ENCODE peak calls at places on chromosomes 11 and 22, in seven cellular contexts. J is suprapubic skin, R is H1, C is body of pancreas, H is GM10248, W is neural crest cell, T is ovary. X is an unnamed sample.

GRCh38 chr11:96254087-96254486 is 88.9 kb downstream of the MAML2 start:
- DNase-seq in J (no peak), R (no peak), C (peak), H (peak), W (no peak), T (no peak), X (no peak)

GRCh38 chr22:36588285-36588684 is 59.3 kb upstream of the EIF3D start:
- DNase-seq in J (no peak), R (no peak), C (no peak), H (no peak), W (no peak), T (no peak), X (no peak)

GRCh38 chr11:114080219-114080618 is 20.7 kb downstream of the ZBTB16 start:
- DNase-seq in J (no peak), R (no peak), C (peak), H (no peak), W (no peak), T (peak), X (no peak)

GRCh38 chr11:65468874-65469333 is 29.9 kb upstream of the MALAT1 start:
- DNase-seq in J (no peak), R (no peak), C (peak), H (peak), W (no peak), T (peak), X (no peak)

GRCh38 chr11:69642549-69642912 is 1.6 kb downstream of the CCND1 start:
- DNase-seq in J (peak), R (no peak), C (no peak), H (no peak), W (no peak), T (no peak), X (no peak)

GRCh38 chr11:17603056-17603825 is 56.2 kb downstream of the OTOG start:
- DNase-seq in J (no peak), R (no peak), C (no peak), H (no peak), W (no peak), T (no peak), X (no peak)

GRCh38 chr11:43214471-43214870 is 97.3 kb upstream of the API5 start:
- DNase-seq in J (no peak), R (no peak), C (no peak), H (no peak), W (no peak), T (no peak), X (no peak)

GRCh38 chr11:12017243-12017678 is 8.8 kb upstream of the DKK3 start:
- DNase-seq in J (no peak), R (no peak), C (no peak), H (no peak), W (no peak), T (no peak), X (no peak)

GRCh38 chr11:2472428-2473186 is 27.8 kb downstream of the KCNQ1 start:
- DNase-seq in J (no peak), R (no peak), C (no peak), H (no peak), W (no peak), T (no peak), X (no peak)

GRCh38 chr11:101516546-101516945 is 67.3 kb downstream of the TRPC6 start:
- DNase-seq in J (no peak), R (peak), C (no peak), H (no peak), W (no peak), T (no peak), X (no peak)

GRCh38 chr11:36509694-36510566 is at the start of gene TRAF6:
- DNase-seq in J (peak), R (peak), C (peak), H (peak), W (peak), T (peak), X (peak)

GRCh38 chr11:69220581-69221051 is 64.9 kb downstream of the SMIM38 start:
- DNase-seq in J (no peak), R (no peak), C (peak), H (no peak), W (no peak), T (no peak), X (no peak)

DNA sequence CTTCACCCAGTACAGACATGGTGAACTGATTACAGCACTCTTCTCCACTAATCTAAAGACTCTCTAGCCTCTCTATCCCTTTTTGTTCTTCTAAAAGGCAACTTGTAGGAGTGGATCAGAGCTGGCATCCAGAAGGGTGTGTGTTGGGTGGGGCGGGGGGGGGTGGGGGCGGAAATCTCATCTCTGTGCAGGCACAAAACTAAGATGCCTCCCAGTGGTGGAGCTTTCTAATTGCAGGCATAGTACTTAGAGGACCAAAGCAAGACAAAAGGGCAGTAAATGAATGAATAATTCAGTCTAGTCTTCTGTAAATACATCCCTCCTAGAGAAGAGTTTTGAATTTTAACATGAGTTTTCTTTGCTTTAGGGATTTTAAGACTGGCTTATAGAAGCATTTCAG is 11.4 kb upstream of the EMID1 start:
- DNase-seq in J (no peak), R (no peak), C (no peak), H (no peak), W (no peak), T (no peak), X (no peak)
- TF ChIP-seq CTCF in J (no peak), R (no peak), C (no peak), H (no peak), W (peak), T (no peak), X (no peak)

DNA sequence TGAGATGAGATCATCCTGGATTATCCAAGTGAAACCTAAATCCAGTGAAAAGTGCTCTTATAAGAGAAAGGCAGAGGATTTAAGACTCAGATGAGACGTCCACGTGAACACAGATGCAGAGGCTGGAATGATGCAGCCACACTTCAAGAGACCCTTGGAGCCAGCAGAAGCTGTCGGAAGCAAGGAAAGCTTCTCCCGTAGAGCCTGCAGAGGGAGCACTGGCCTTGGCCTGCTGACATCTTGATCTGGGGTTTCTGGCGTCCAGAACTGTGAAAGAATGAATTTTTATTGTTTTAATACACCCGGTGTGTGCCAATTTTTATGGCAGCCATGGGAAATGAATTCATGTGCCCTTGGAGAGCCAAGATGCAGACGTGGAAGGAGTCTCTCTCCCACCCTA is 407.0 kb upstream of the B3GAT1 start:
- DNase-seq in J (no peak), R (no peak), C (no peak), H (no peak), W (no peak), T (no peak), X (no peak)
- TF ChIP-seq CTCF in J (no peak), R (peak), C (no peak), H (no peak), W (peak), T (no peak), X (no peak)

GRCh38 chr11:124633355-124633754 is 10.7 kb downstream of the TBRG1 start:
- DNase-seq in J (no peak), R (no peak), C (no peak), H (no peak), W (no peak), T (no peak), X (no peak)
- TF ChIP-seq CTCF in J (no peak), R (peak), C (no peak), H (peak), W (peak), T (no peak), X (peak)

GRCh38 chr22:41600976-41601375 is 11.3 kb upstream of the PMM1 start:
- DNase-seq in J (no peak), R (no peak), C (no peak), H (no peak), W (no peak), T (peak), X (no peak)
- TF ChIP-seq CTCF in J (no peak), R (no peak), C (no peak), H (no peak), W (no peak), T (no peak), X (no peak)

DNA sequence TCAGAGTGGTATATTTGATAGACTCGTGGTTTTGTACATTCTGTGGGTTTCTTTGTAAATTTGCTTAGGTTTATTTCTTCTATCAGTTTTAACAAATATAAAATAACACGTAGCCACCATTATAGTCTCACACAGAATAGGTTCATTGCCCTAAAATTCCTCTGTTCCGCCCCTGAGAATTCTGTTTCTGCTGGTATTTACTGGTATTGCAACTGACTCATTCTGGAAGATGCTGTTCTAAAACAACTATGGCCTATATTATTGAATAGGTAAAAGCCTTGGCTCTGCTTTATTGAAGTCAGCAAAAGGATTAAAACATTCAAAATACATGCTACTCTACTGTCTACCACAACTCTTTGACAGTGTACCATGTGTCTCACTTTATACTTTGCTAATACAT is 119.1 kb upstream of the CHORDC1 start:
- DNase-seq in J (no peak), R (no peak), C (no peak), H (no peak), W (no peak), T (no peak), X (no peak)
- TF ChIP-seq CTCF in J (no peak), R (no peak), C (no peak), H (no peak), W (peak), T (no peak), X (no peak)

GRCh38 chr22:22771696-22772377 is 115.8 kb upstream of the IGLL5 start:
- DNase-seq in J (no peak), R (no peak), C (no peak), H (no peak), W (no peak), T (no peak), X (no peak)

GRCh38 chr22:22772883-22773282 is 114.7 kb upstream of the IGLL5 start:
- DNase-seq in J (no peak), R (no peak), C (no peak), H (no peak), W (no peak), T (no peak), X (no peak)

GRCh38 chr22:22773979-22774738 is 113.5 kb upstream of the IGLL5 start:
- DNase-seq in J (no peak), R (no peak), C (no peak), H (peak), W (no peak), T (no peak), X (no peak)

GRCh38 chr22:22772396-22772795 is 115.2 kb upstream of the IGLL5 start:
- DNase-seq in J (no peak), R (no peak), C (no peak), H (no peak), W (no peak), T (no peak), X (no peak)

GRCh38 chr22:22773427-22773826 is 114.2 kb upstream of the IGLL5 start:
- DNase-seq in J (no peak), R (no peak), C (no peak), H (no peak), W (no peak), T (no peak), X (no peak)
- TF ChIP-seq CTCF in J (no peak), R (no peak), C (no peak), H (no peak), W (no peak), T (no peak), X (no peak)

DNA sequence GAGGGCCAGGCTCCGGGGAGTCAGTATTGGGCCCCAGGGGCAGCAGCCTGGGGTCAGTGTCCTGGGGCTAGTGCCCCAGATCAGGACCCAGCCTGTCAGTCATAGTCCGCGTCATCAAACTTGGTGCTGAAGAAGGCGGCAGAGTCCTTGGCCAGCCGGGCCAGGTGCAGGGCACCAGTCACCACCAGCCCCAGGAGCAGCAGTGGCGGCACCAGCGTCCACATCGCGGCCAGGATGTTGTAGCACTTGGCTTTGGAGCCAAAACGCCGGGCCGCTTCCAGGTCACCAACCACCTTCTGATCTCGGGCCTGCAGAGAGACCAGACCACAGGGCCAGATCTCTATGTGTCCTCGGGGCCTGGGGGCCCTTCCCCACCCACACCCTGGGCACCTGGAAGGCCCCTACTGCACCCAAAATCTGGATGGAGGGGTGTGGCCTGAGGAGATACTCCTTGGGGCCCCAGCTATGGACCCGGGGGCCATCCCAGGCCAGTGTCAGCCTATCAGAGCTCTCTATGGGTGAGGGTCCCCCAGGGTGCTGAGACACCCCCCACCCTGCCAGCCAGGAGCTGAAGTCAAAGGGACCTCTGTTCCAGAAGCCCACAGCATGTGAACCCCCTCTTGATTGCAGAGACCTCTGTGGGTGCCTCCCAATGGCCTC is 790 bp downstream of the IFITM5 start:
- DNase-seq in J (peak), R (no peak), C (peak), H (no peak), W (no peak), T (peak), X (no peak)
- TF ChIP-seq CTCF in J (no peak), R (no peak), C (no peak), H (no peak), W (no peak), T (no peak), X (no peak)

X was measured in AG09319.